ENCODE peak calls at places on chromosome X, in seven cellular contexts. G is fibroblast of mammary gland, C is tibial nerve, Q is stomach, B is HCT116, J is brain microvascular endothelial cell, Z is mucosa of descending colon. O is an unnamed sample.

GRCh38 chrX:37659047-37659446 is 26.5 kb upstream of the XK start:
- DNase-seq in G (no peak), C (no peak), Q (no peak), B (no peak), J (no peak), Z (no peak), O (no peak)

GRCh38 chrX:49310371-49310770 is 6.9 kb downstream of the GAGE10 start:
- DNase-seq in G (no peak), C (no peak), Q (no peak), B (no peak), J (no peak), Z (no peak), O (no peak)

GRCh38 chrX:153539171-153539978 is 21.9 kb downstream of the ATP2B3 start:
- DNase-seq in G (peak; percentile 55), C (peak; percentile 48), Q (peak; percentile 67), B (peak; percentile 24), J (peak; percentile 29), Z (peak; percentile 71), O (peak; percentile 62)

GRCh38 chrX:40068048-40068447 is 29.7 kb downstream of the BCOR start:
- DNase-seq in G (peak; percentile 19), C (no peak), Q (no peak), B (no peak), J (no peak), Z (no peak), O (no peak)

GRCh38 chrX:16867947-16868346 is 2.2 kb downstream of the RBBP7 start:
- DNase-seq in G (no peak), C (no peak), Q (no peak), B (no peak), J (no peak), Z (no peak), O (no peak)

GRCh38 chrX:151753313-151754041 is 18.9 kb downstream of the CNGA2 start:
- DNase-seq in G (peak; percentile 58), C (peak; percentile 34), Q (peak; percentile 35), B (peak; percentile 13), J (peak; percentile 40), Z (peak; percentile 37), O (peak; percentile 28)

GRCh38 chrX:71095555-71095970 is at the start of gene FOXO4:
- DNase-seq in G (peak; percentile 78), C (peak; percentile 83), Q (peak; percentile 91), B (peak; percentile 61), J (peak; percentile 83), Z (peak; percentile 93), O (peak; percentile 93)

GRCh38 chrX:131704136-131704695 is 160.3 kb downstream of the OR13H1 start:
- DNase-seq in G (peak; percentile 84), C (no peak), Q (peak; percentile 91), B (no peak), J (peak; percentile 71), Z (no peak), O (peak; percentile 93)

DNA sequence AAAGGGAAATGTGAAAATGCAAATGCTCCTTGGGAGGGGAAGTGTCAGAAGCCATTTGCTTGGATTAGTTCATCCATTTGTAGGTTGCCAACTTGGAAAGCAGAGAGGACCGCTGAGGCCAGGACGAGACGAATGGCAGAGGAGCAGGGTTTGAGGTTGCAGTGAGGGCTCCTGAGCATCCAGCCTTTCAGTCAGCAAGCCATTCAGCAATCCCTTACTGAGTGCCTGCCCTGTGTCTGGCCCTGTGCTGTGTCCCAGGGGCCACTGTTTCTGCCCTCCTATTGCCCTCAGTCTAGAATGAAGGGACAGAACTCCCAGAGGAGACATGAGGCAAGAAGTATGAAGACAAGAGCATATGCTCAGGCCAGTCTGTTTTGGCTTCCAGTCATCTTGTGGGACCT is 45.8 kb upstream of the PGRMC1 start:
- DNase-seq in G (peak; percentile 40), C (peak; percentile 5), Q (no peak), B (no peak), J (no peak), Z (peak; percentile 1), O (no peak)
- H3K4me3 ChIP-seq in G (no peak overlapping the region), C (no peak overlapping the region), Q (no peak overlapping the region), B (no peak overlapping the region), J (no peak overlapping the region), Z (no peak overlapping the region), O (no peak overlapping the region)

GRCh38 chrX:55057691-55058249 is 17.1 kb upstream of the PAGE2B start:
- DNase-seq in G (peak; percentile 36), C (peak; percentile 60), Q (no peak), B (peak; percentile 16), J (peak; percentile 57), Z (peak; percentile 47), O (no peak)

GRCh38 chrX:55056820-55057690 is 17.8 kb upstream of the PAGE2B start:
- DNase-seq in G (peak; percentile 5), C (no peak), Q (no peak), B (no peak), J (peak; percentile 79), Z (peak; percentile 4), O (no peak)
- H3K4me3 ChIP-seq in G (no peak overlapping the region), C (no peak overlapping the region), Q (peak overlapping the region; percentile 15), B (no peak overlapping the region), J (no peak overlapping the region), Z (no peak overlapping the region), O (no peak overlapping the region)

GRCh38 chrX:68910743-68911142 is 81.9 kb downstream of the EFNB1 start:
- DNase-seq in G (no peak), C (no peak), Q (no peak), B (no peak), J (no peak), Z (no peak), O (no peak)

GRCh38 chrX:68909945-68910344 is 81.1 kb downstream of the EFNB1 start:
- DNase-seq in G (no peak), C (no peak), Q (no peak), B (no peak), J (no peak), Z (no peak), O (no peak)

GRCh38 chrX:68914337-68914989 is 85.6 kb downstream of the EFNB1 start:
- DNase-seq in G (no peak), C (no peak), Q (no peak), B (no peak), J (no peak), Z (no peak), O (no peak)

GRCh38 chrX:68915778-68916177 is 87.0 kb downstream of the EFNB1 start:
- DNase-seq in G (no peak), C (no peak), Q (no peak), B (no peak), J (no peak), Z (no peak), O (no peak)

GRCh38 chrX:68912113-68912980 is 83.5 kb downstream of the EFNB1 start:
- DNase-seq in G (no peak), C (no peak), Q (no peak), B (no peak), J (no peak), Z (no peak), O (no peak)
- H3K4me3 ChIP-seq in G (no peak overlapping the region), C (no peak overlapping the region), Q (no peak overlapping the region), B (no peak overlapping the region), J (no peak overlapping the region), Z (no peak overlapping the region), O (no peak overlapping the region)

GRCh38 chrX:11424903-11425674 is 131.9 kb downstream of the AMELX start:
- DNase-seq in G (no peak), C (no peak), Q (no peak), B (no peak), J (no peak), Z (no peak), O (no peak)
- H3K4me3 ChIP-seq in G (no peak overlapping the region), C (no peak overlapping the region), Q (no peak overlapping the region), B (no peak overlapping the region), J (no peak overlapping the region), Z (no peak overlapping the region), O (no peak overlapping the region)

GRCh38 chrX:12138366-12139313 is at the start of gene FRMPD4:
- DNase-seq in G (peak; percentile 20), C (no peak), Q (no peak), B (no peak), J (no peak), Z (no peak), O (no peak)
- H3K4me3 ChIP-seq in G (peak within 1 kb of the TSS; percentile 41), C (no peak within 1 kb of the TSS), Q (peak within 1 kb of the TSS; percentile 37), B (no peak within 1 kb of the TSS), J (peak within 1 kb of the TSS; percentile 46), Z (no peak within 1 kb of the TSS), O (peak within 1 kb of the TSS; percentile 22)

GRCh38 chrX:112834976-112835375 is 5.7 kb downstream of the AMOT start:
- DNase-seq in G (no peak), C (no peak), Q (no peak), B (no peak), J (no peak), Z (no peak), O (no peak)

GRCh38 chrX:112839856-112840255 is 775 bp downstream of the AMOT start:
- DNase-seq in G (no peak), C (no peak), Q (no peak), B (no peak), J (no peak), Z (no peak), O (no peak)

GRCh38 chrX:112840382-112841113 is at the start of gene AMOT:
- DNase-seq in G (peak; percentile 27), C (peak; percentile 63), Q (peak; percentile 71), B (peak; percentile 42), J (peak; percentile 11), Z (peak; percentile 85), O (peak; percentile 82)

GRCh38 chrX:112834016-112834855 is 6.4 kb downstream of the AMOT start:
- DNase-seq in G (peak; percentile 80), C (no peak), Q (no peak), B (no peak), J (peak; percentile 1), Z (no peak), O (no peak)

DNA sequence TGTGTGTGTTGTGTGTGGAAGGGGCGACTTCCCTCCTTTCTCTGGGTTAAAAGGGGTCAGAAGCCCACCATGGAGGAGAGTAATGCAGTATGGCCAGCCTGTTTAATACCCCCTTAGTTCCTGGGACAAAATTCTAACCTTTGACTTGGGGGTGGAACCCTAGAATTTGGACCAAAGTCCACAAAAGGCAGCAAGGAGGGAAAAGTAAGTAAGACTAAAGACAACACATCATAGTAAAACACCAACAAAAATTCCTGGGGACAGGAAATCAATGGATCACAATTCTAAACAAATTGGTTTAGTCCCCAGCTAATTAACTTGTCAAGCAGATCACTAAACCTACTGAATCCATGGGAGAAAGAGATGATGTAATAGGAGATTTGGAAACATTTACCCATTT is 3.1 kb downstream of the AMOT start:
- DNase-seq in G (no peak), C (no peak), Q (no peak), B (no peak), J (no peak), Z (no peak), O (no peak)
- H3K4me3 ChIP-seq in G (no peak overlapping the region), C (no peak overlapping the region), Q (no peak overlapping the region), B (no peak overlapping the region), J (no peak overlapping the region), Z (no peak overlapping the region), O (no peak overlapping the region)

GRCh38 chrX:45200741-45201234 is at the start of gene DIPK2B:
- DNase-seq in G (no peak), C (no peak), Q (no peak), B (no peak), J (no peak), Z (no peak), O (no peak)

GRCh38 chrX:45198301-45198700 is 2.4 kb downstream of the DIPK2B start:
- DNase-seq in G (peak; percentile 5), C (no peak), Q (no peak), B (no peak), J (no peak), Z (no peak), O (no peak)

GRCh38 chrX:45196701-45197100 is 4.0 kb downstream of the DIPK2B start:
- DNase-seq in G (peak; percentile 74), C (no peak), Q (no peak), B (no peak), J (peak; percentile 22), Z (no peak), O (no peak)

GRCh38 chrX:45202171-45202570 is 1.5 kb upstream of the DIPK2B start:
- DNase-seq in G (no peak), C (no peak), Q (no peak), B (no peak), J (no peak), Z (no peak), O (no peak)

GRCh38 chrX:45198706-45199105 is 2.0 kb downstream of the DIPK2B start:
- DNase-seq in G (no peak), C (no peak), Q (no peak), B (no peak), J (no peak), Z (no peak), O (no peak)
- H3K4me3 ChIP-seq in G (no peak overlapping the region), C (no peak overlapping the region), Q (no peak overlapping the region), B (no peak overlapping the region), J (no peak overlapping the region), Z (no peak overlapping the region), O (no peak overlapping the region)